ENCODE peak calls at places on chromosome 1, in six cellular contexts. D, V, N, Q, Z and P are unnamed samples.

GRCh38 chr1:214901718-214902117 is 180.8 kb upstream of the KCNK2 start:
- DNase-seq in D (peak), V (no peak), N (peak), Q (no peak), Z (no peak), P (no peak)

GRCh38 chr1:44890007-44890406 is 47.0 kb upstream of the PTCH2 start:
- DNase-seq in D (no peak), V (no peak), N (no peak), Q (no peak), Z (no peak), P (no peak)

GRCh38 chr1:156122519-156123355 is 8.2 kb downstream of the LMNA start:
- DNase-seq in D (peak), V (no peak), N (peak), Q (peak), Z (peak), P (no peak)

GRCh38 chr1:218467101-218467728 is 122.1 kb downstream of the TGFB2 start:
- DNase-seq in D (peak), V (no peak), N (peak), Q (no peak), Z (no peak), P (no peak)

GRCh38 chr1:229381234-229381633 is 38.4 kb upstream of the CCSAP start:
- DNase-seq in D (no peak), V (no peak), N (no peak), Q (no peak), Z (peak), P (no peak)

GRCh38 chr1:61748566-61748965 is 6.3 kb downstream of the PATJ start:
- DNase-seq in D (no peak), V (no peak), N (no peak), Q (no peak), Z (no peak), P (no peak)

GRCh38 chr1:15885269-15885668 is 37.8 kb downstream of the SPEN start:
- DNase-seq in D (no peak), V (no peak), N (no peak), Q (no peak), Z (no peak), P (no peak)

GRCh38 chr1:178137238-178137637 is 43.3 kb downstream of the RASAL2 start:
- DNase-seq in D (no peak), V (no peak), N (no peak), Q (no peak), Z (no peak), P (no peak)

GRCh38 chr1:62783736-62784508 is at the start of gene ATG4C:
- DNase-seq in D (peak), V (peak), N (peak), Q (peak), Z (peak), P (peak)